ENCODE peak calls at places on chromosomes 3 and 15, in ten cellular contexts. One of them, this sample, is unnamed.

GRCh38 chr3:126562737-126563276 is 4.1 kb upstream of the C3orf22 start:
- DNase-seq in GM23338: no peak
- DNase-seq in nephron progenitor cell: no peak
- DNase-seq in PC-3: no peak
- DNase-seq in transverse colon: no peak
- DNase-seq in cardiac muscle cell: no peak
- DNase-seq in GM13977: no peak
- DNase-seq in heart right ventricle: no peak
- DNase-seq in A549: no peak
- DNase-seq in AG09319: no peak
- DNase-seq in this sample: no peak

GRCh38 chr15:44738340-44738984 is 2.1 kb downstream of the TRIM69 start:
- DNase-seq in PC-3: peak; percentile 87
- DNase-seq in heart right ventricle: no peak
- DNase-seq in nephron progenitor cell: no peak
- DNase-seq in GM23338: peak; percentile 68
- DNase-seq in AG09319: no peak
- DNase-seq in cardiac muscle cell: peak; percentile 42
- DNase-seq in transverse colon: no peak
- DNase-seq in GM13977: peak; percentile 36
- DNase-seq in A549: peak; percentile 43
- DNase-seq in this sample: no peak

GRCh38 chr3:169304716-169305115 is 358.8 kb downstream of the MECOM start:
- DNase-seq in AG09319: no peak
- DNase-seq in PC-3: no peak
- DNase-seq in transverse colon: no peak
- DNase-seq in cardiac muscle cell: no peak
- DNase-seq in GM23338: no peak
- DNase-seq in nephron progenitor cell: no peak
- DNase-seq in A549: no peak
- DNase-seq in heart right ventricle: no peak
- DNase-seq in GM13977: no peak
- DNase-seq in this sample: no peak

GRCh38 chr3:47283193-47283537 is 421 bp downstream of the KLHL18 start:
- DNase-seq in GM13977: no peak
- DNase-seq in heart right ventricle: no peak
- DNase-seq in GM23338: no peak
- DNase-seq in AG09319: no peak
- DNase-seq in transverse colon: peak; percentile 35
- DNase-seq in A549: peak; percentile 5
- DNase-seq in cardiac muscle cell: no peak
- DNase-seq in PC-3: peak; percentile 13
- DNase-seq in nephron progenitor cell: no peak
- DNase-seq in this sample: peak; percentile 38

GRCh38 chr3:120098710-120099109 is 4.5 kb upstream of the GSK3B start:
- DNase-seq in PC-3: no peak
- DNase-seq in transverse colon: no peak
- DNase-seq in A549: no peak
- DNase-seq in GM23338: no peak
- DNase-seq in GM13977: no peak
- DNase-seq in nephron progenitor cell: no peak
- DNase-seq in AG09319: no peak
- DNase-seq in heart right ventricle: no peak
- DNase-seq in cardiac muscle cell: no peak
- DNase-seq in this sample: no peak

GRCh38 chr15:92383528-92384326 is 10.0 kb upstream of the ST8SIA2 start:
- DNase-seq in nephron progenitor cell: peak; percentile 66
- DNase-seq in heart right ventricle: peak; percentile 29
- DNase-seq in A549: peak; percentile 51
- DNase-seq in GM13977: peak; percentile 39
- DNase-seq in cardiac muscle cell: peak; percentile 42
- DNase-seq in AG09319: no peak
- DNase-seq in transverse colon: no peak
- DNase-seq in GM23338: peak; percentile 90
- DNase-seq in PC-3: peak; percentile 35
- DNase-seq in this sample: peak; percentile 56

GRCh38 chr3:125051715-125052581 is 3.8 kb downstream of the HEG1 start:
- DNase-seq in nephron progenitor cell: peak; percentile 31
- DNase-seq in PC-3: peak; percentile 68
- DNase-seq in transverse colon: peak; percentile 30
- DNase-seq in cardiac muscle cell: peak; percentile 67
- DNase-seq in GM13977: peak; percentile 74
- DNase-seq in AG09319: peak; percentile 29
- DNase-seq in GM23338: peak; percentile 68
- DNase-seq in A549: no peak
- DNase-seq in heart right ventricle: peak; percentile 67
- DNase-seq in this sample: peak; percentile 85

GRCh38 chr3:141414800-141415462 is 46.6 kb downstream of the ZBTB38 start:
- DNase-seq in A549: peak; percentile 96
- DNase-seq in nephron progenitor cell: no peak
- DNase-seq in GM13977: no peak
- DNase-seq in heart right ventricle: no peak
- DNase-seq in GM23338: no peak
- DNase-seq in PC-3: peak; percentile 41
- DNase-seq in AG09319: no peak
- DNase-seq in cardiac muscle cell: no peak
- DNase-seq in transverse colon: no peak
- DNase-seq in this sample: no peak

GRCh38 chr15:34780725-34781124 is 14.6 kb downstream of the ACTC1 start:
- DNase-seq in heart right ventricle: no peak
- DNase-seq in AG09319: no peak
- DNase-seq in GM13977: no peak
- DNase-seq in transverse colon: no peak
- DNase-seq in PC-3: no peak
- DNase-seq in A549: no peak
- DNase-seq in GM23338: no peak
- DNase-seq in cardiac muscle cell: no peak
- DNase-seq in nephron progenitor cell: no peak
- DNase-seq in this sample: no peak

GRCh38 chr15:63218114-63218808 is 28.9 kb downstream of the RAB8B start:
- DNase-seq in AG09319: peak; percentile 28
- DNase-seq in GM23338: no peak
- DNase-seq in cardiac muscle cell: peak; percentile 71
- DNase-seq in PC-3: peak; percentile 24
- DNase-seq in GM13977: no peak
- DNase-seq in heart right ventricle: no peak
- DNase-seq in transverse colon: no peak
- DNase-seq in nephron progenitor cell: no peak
- DNase-seq in A549: peak; percentile 18
- DNase-seq in this sample: no peak

GRCh38 chr15:25545017-25545416 is 106.2 kb upstream of the UBE3A start:
- DNase-seq in GM13977: no peak
- DNase-seq in AG09319: no peak
- DNase-seq in A549: no peak
- DNase-seq in transverse colon: no peak
- DNase-seq in cardiac muscle cell: no peak
- DNase-seq in PC-3: peak; percentile 77
- DNase-seq in nephron progenitor cell: no peak
- DNase-seq in GM23338: no peak
- DNase-seq in heart right ventricle: no peak
- DNase-seq in this sample: no peak

DNA sequence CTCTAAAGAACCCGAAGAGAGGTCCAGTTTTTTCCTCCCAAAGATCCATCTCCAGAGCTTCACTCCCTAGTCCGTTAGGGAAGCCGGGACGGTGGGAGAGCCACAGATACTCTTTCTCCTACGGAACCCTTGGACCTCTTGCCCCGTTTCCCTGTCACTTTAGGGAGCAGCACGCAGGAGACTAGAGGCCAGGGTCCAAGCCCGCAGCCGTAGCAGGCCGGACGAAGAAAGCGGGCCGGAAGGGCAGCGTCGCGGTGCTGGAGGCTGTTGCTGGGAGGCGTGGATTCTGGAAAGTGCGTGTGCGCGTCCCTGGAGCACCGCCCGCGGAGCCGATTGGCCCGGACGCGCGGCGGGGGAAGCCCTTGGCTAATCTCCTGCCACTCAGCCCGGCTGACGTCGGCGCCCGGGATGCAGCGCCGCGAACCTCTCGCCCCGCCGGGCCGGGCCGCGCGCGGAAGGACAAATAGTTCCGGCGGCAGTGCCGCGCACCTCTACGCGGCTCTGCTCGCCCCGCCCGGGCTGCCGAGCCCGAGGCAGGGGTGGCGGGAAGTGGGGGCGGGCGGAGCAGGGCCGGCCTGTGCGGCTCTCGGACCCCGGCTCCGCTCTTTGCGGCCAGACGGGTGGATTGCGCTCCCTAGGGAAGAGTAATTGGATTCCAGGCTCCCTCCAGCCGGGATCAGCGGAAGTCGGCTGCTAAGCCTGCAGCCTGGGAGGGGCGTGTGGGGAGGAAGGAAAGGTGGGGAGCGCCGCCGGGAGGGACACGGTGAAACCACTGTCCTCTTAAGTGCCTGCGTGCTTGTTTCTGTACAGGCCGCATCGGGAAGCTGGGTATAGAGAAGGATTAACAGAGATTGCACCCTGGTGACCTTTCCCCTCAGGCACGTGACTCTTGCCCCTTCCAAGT is 31.3 kb upstream of the TCF12 start:
- DNase-seq in transverse colon: peak; percentile 95
- DNase-seq in A549: peak; percentile 98
- DNase-seq in heart right ventricle: peak; percentile 96
- DNase-seq in cardiac muscle cell: peak; percentile 98
- DNase-seq in GM13977: peak; percentile 90
- DNase-seq in nephron progenitor cell: peak; percentile 90
- DNase-seq in AG09319: peak; percentile 95
- DNase-seq in GM23338: peak; percentile 95
- DNase-seq in PC-3: peak; percentile 90
- DNase-seq in this sample: peak; percentile 80
- TF ChIP-seq CTCF in transverse colon: no peak
- TF ChIP-seq CTCF in A549: peak; percentile 34
- TF ChIP-seq CTCF in heart right ventricle: peak; percentile 10
- TF ChIP-seq CTCF in cardiac muscle cell: no peak
- TF ChIP-seq CTCF in GM13977: no peak
- TF ChIP-seq CTCF in nephron progenitor cell: no peak
- TF ChIP-seq CTCF in AG09319: peak; percentile 16
- TF ChIP-seq CTCF in GM23338: no peak
- TF ChIP-seq CTCF in PC-3: no peak
- TF ChIP-seq CTCF in this sample: no peak

GRCh38 chr3:17162116-17162515 is 277.4 kb downstream of the PLCL2 start:
- DNase-seq in transverse colon: no peak
- DNase-seq in GM13977: no peak
- DNase-seq in nephron progenitor cell: no peak
- DNase-seq in heart right ventricle: no peak
- DNase-seq in PC-3: no peak
- DNase-seq in GM23338: no peak
- DNase-seq in AG09319: no peak
- DNase-seq in cardiac muscle cell: no peak
- DNase-seq in A549: no peak
- DNase-seq in this sample: no peak
- TF ChIP-seq CTCF in transverse colon: no peak
- TF ChIP-seq CTCF in GM13977: no peak
- TF ChIP-seq CTCF in nephron progenitor cell: no peak
- TF ChIP-seq CTCF in heart right ventricle: no peak
- TF ChIP-seq CTCF in PC-3: no peak
- TF ChIP-seq CTCF in GM23338: no peak
- TF ChIP-seq CTCF in AG09319: no peak
- TF ChIP-seq CTCF in cardiac muscle cell: no peak
- TF ChIP-seq CTCF in A549: no peak
- TF ChIP-seq CTCF in this sample: no peak

DNA sequence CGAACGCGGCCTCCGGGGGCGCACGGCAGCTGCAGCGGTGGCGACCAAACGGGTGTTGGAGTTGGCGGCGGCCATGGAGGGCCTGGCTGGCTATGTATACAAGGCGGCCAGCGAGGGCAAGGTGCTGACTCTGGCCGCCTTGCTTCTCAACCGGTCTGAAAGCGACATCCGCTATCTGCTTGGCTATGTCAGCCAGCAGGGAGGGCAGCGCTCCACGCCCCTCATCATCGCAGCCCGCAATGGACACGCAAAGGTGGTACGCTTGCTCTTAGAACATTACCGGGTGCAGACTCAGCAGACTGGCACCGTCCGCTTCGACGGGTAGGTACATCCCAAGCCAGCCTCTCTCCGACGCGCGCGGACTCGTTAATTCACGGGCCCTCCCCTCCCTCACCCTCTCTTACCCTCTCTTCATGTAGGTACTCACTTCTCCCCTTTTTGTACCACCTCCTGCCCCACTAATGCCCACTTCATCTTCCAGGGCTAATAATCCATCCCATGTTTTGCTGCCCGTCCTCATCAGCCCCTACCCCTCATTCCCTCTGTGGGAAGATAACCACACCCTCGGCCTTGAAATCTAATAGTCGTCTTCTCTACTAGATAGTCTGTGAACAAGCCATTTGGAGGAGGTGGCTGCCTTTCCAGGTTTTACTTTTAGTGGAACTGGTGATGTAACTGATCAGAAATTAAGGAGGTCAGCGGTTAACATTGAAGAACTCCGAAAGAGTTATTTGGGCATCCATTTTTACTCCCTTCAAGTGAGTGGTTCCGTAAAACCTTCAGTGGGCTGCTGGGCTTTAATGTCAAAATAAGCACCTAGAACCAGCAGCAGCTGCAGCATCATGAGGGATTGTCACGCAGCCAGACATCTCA is 1.0 kb downstream of the FEM1B start:
- DNase-seq in GM23338: no peak
- DNase-seq in PC-3: peak; percentile 42
- DNase-seq in AG09319: no peak
- DNase-seq in nephron progenitor cell: no peak
- DNase-seq in cardiac muscle cell: peak; percentile 26
- DNase-seq in A549: peak; percentile 86
- DNase-seq in GM13977: no peak
- DNase-seq in heart right ventricle: no peak
- DNase-seq in transverse colon: no peak
- DNase-seq in this sample: peak; percentile 81
- TF ChIP-seq CTCF in GM23338: peak; percentile 33
- TF ChIP-seq CTCF in PC-3: no peak
- TF ChIP-seq CTCF in AG09319: peak; percentile 32
- TF ChIP-seq CTCF in nephron progenitor cell: no peak
- TF ChIP-seq CTCF in cardiac muscle cell: peak; percentile 39
- TF ChIP-seq CTCF in A549: no peak
- TF ChIP-seq CTCF in GM13977: peak; percentile 67
- TF ChIP-seq CTCF in heart right ventricle: no peak
- TF ChIP-seq CTCF in transverse colon: peak; percentile 37
- TF ChIP-seq CTCF in this sample: peak; percentile 25

DNA sequence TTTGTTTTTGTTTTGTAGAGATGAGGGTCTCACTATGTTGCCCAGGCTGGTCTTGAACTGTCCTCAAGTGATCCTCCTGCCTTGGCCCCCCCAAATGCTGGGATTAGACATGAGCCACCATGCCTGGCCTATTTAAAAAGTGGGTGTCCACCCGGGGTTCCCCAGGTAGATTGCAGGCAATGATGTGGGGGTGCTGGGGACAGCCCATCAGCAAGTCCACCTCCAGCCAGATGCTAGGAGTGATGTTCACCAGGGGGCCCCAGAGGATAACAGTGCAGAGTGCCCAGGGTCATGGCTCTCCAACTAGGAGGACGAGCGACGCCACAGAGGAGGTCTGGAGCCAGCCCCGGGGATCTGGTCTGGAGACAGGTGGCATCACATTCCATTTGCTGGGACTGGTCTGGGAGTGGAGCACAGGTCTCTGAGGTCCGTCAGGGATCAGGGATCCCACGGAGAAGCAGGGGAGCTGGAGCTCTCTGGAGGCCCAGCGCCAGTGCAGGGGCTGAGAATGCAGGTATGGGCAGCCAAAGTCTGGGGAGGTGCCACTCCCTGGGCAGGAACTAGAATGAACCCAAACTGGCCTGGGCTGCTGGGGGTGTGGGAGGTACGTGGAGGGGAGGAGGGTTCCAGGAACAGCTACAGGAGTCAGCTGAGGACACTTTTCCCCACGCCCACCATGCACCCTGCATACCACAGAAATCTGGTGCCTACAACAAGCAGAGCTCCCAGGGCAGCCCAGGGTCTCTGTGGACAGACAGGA is 51.2 kb upstream of the PCSK6 start:
- DNase-seq in cardiac muscle cell: peak; percentile 14
- DNase-seq in heart right ventricle: no peak
- DNase-seq in AG09319: no peak
- DNase-seq in A549: peak; percentile 27
- DNase-seq in nephron progenitor cell: no peak
- DNase-seq in GM23338: no peak
- DNase-seq in transverse colon: no peak
- DNase-seq in PC-3: no peak
- DNase-seq in GM13977: no peak
- DNase-seq in this sample: peak; percentile 11
- TF ChIP-seq CTCF in cardiac muscle cell: no peak
- TF ChIP-seq CTCF in heart right ventricle: peak; percentile 11
- TF ChIP-seq CTCF in AG09319: no peak
- TF ChIP-seq CTCF in A549: peak; percentile 10
- TF ChIP-seq CTCF in nephron progenitor cell: no peak
- TF ChIP-seq CTCF in GM23338: no peak
- TF ChIP-seq CTCF in transverse colon: no peak
- TF ChIP-seq CTCF in PC-3: peak; percentile 20
- TF ChIP-seq CTCF in GM13977: no peak
- TF ChIP-seq CTCF in this sample: no peak

This sample was measured in activated CD8-positive, alpha-beta T cell treated with anti-CD3 and anti-CD28 coated beads for 36 hours.